ENCODE peak calls at places on chromosome 19, in ten cellular contexts. R is PC-3, F is testis, C is heart left ventricle, Y is AG10803, H is uterus, S is tibial nerve, Q is GM20000, J is RWPE1, W is GM12865. N is an unnamed sample.

GRCh38 chr19:39949026-39949747 is 14.8 kb upstream of the FCGBP start:
- DNase-seq in S (no peak), C (no peak), J (no peak), Y (no peak), F (no peak), H (no peak), Q (no peak), W (no peak), R (no peak), N (no peak)

GRCh38 chr19:41696402-41697197 is 8.5 kb upstream of the CEACAM7 start:
- DNase-seq in C (no peak), H (no peak), R (peak), Q (no peak), W (no peak), Y (no peak), S (no peak), J (no peak), F (no peak), N (no peak)

GRCh38 chr19:28332351-28332750 is 880.6 kb downstream of the UQCRFS1 start:
- DNase-seq in R (no peak), H (no peak), Q (no peak), J (no peak), W (no peak), Y (no peak), C (no peak), F (no peak), S (no peak), N (no peak)

GRCh38 chr19:39671739-39672363 is 16.1 kb downstream of the LGALS16 start:
- DNase-seq in Q (peak), Y (peak), J (peak), S (no peak), F (peak), W (peak), H (no peak), R (peak), C (no peak), N (no peak)

GRCh38 chr19:48844472-48844871 is 8.2 kb upstream of the HSD17B14 start:
- DNase-seq in C (no peak), F (peak), J (peak), Q (no peak), W (no peak), S (no peak), H (no peak), Y (peak), R (peak), N (no peak)

GRCh38 chr19:5498817-5499535 is 43.8 kb downstream of the ZNRF4 start:
- DNase-seq in C (no peak), J (no peak), W (no peak), Q (no peak), H (no peak), Y (no peak), F (no peak), S (no peak), R (no peak), N (no peak)

GRCh38 chr19:34676697-34677385 is at the start of gene SCGB2B2:
- DNase-seq in F (no peak), Y (no peak), R (peak), C (peak), S (peak), H (no peak), W (peak), J (peak), Q (no peak), N (no peak)

GRCh38 chr19:43700368-43701015 is 15.4 kb upstream of the IRGC start:
- DNase-seq in C (peak), F (peak), R (peak), J (no peak), S (peak), H (peak), Y (peak), W (no peak), Q (no peak), N (peak)

GRCh38 chr19:13016628-13017305 is 21.5 kb downstream of the NFIX start:
- DNase-seq in R (peak), J (no peak), H (no peak), W (no peak), Q (peak), S (no peak), Y (no peak), F (no peak), C (no peak), N (no peak)

GRCh38 chr19:53365899-53366493 is 491 bp downstream of the ZNF525 start:
- DNase-seq in Y (peak), J (no peak), S (no peak), F (no peak), W (peak), Q (no peak), H (no peak), C (no peak), R (peak), N (no peak)

GRCh38 chr19:57302020-57302465 is 18.2 kb upstream of the ZNF543 start:
- DNase-seq in R (peak), J (peak), F (no peak), C (peak), Q (no peak), W (no peak), Y (peak), S (no peak), H (no peak), N (no peak)

GRCh38 chr19:18282788-18283141 is 1.3 kb upstream of the JUND start:
- DNase-seq in C (no peak), F (no peak), H (no peak), S (no peak), J (no peak), R (no peak), Y (no peak), Q (no peak), W (peak), N (no peak)

GRCh38 chr19:33796164-33797100 is at the start of gene KCTD15:
- DNase-seq in S (no peak), Q (no peak), R (peak), W (peak), C (peak), Y (peak), H (peak), F (peak), J (no peak), N (no peak)

GRCh38 chr19:8307400-8307964 is 676 bp downstream of the CD320 start:
- DNase-seq in J (no peak), S (peak), H (no peak), F (peak), W (peak), C (no peak), Q (no peak), Y (no peak), R (peak), N (peak)

GRCh38 chr19:20182232-20182785 is 15.3 kb downstream of the ZNF486 start:
- DNase-seq in J (no peak), F (no peak), Y (no peak), C (no peak), S (no peak), R (no peak), W (no peak), Q (no peak), H (no peak), N (no peak)

GRCh38 chr19:45302416-45302815 is 20.3 kb downstream of the CKM start:
- DNase-seq in Q (no peak), C (no peak), W (no peak), S (no peak), H (no peak), J (no peak), F (no peak), Y (no peak), R (no peak), N (no peak)

GRCh38 chr19:15332311-15332996 is at the start of gene BRD4:
- DNase-seq in C (peak), W (peak), Q (peak), R (peak), Y (peak), S (peak), J (peak), H (peak), F (peak), N (no peak)

GRCh38 chr19:50817941-50818858 is 5.4 kb downstream of the KLK1 start:
- DNase-seq in W (peak), J (no peak), Q (peak), H (no peak), Y (no peak), C (peak), F (peak), R (peak), S (no peak), N (no peak)

GRCh38 chr19:42396248-42396541 is 6.1 kb upstream of the CNFN start:
- DNase-seq in Y (no peak), R (no peak), Q (no peak), W (no peak), S (no peak), J (no peak), H (no peak), C (peak), F (no peak), N (no peak)

GRCh38 chr19:35509861-35510625 is 3.4 kb downstream of the DMKN start:
- DNase-seq in Q (peak), J (peak), S (peak), H (peak), Y (peak), C (peak), F (peak), R (peak), W (peak), N (peak)

GRCh38 chr19:2337329-2337707 is 8.8 kb downstream of the SPPL2B start:
- DNase-seq in H (peak), W (no peak), Q (no peak), J (no peak), S (no peak), C (no peak), Y (no peak), R (no peak), F (peak), N (no peak)
- TF ChIP-seq CTCF in H (no peak), W (no peak), Q (no peak), J (no peak), S (no peak), C (no peak), Y (no peak), R (no peak), F (no peak), N (no peak)

GRCh38 chr19:46660008-46660517 is 919 bp downstream of the DACT3 start:
- DNase-seq in S (no peak), H (peak), Y (no peak), C (peak), W (no peak), F (no peak), Q (no peak), J (no peak), R (no peak), N (no peak)
- TF ChIP-seq CTCF in S (no peak), H (no peak), Y (no peak), C (no peak), W (no peak), F (no peak), Q (no peak), J (no peak), R (no peak), N (no peak)

DNA sequence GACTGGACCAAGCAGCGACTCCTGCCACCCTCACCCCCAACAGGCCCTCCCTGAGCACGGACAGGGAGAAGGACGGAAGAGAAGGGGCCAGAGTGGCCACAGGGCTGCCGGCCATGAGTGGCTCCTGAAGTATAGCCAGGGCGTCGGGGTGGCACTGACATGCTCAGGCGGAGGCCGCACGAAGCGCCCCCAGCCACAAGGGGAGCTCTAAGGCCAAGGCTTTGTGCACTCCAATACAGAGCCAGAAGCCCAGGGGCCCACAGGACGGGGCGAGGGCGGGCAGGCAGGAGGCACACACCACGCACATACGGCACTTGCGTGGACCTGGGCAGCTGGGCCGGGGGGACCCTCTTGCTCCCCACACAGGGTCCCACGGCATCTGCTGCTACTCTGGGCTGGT is 52.0 kb downstream of the KLF2 start:
- DNase-seq in H (no peak), Q (no peak), S (no peak), C (no peak), W (peak), R (peak), Y (no peak), F (no peak), J (peak), N (no peak)
- TF ChIP-seq CTCF in H (no peak), Q (peak), S (no peak), C (peak), W (peak), R (peak), Y (peak), F (no peak), J (peak), N (no peak)

GRCh38 chr19:812819-813358 is 8.9 kb downstream of the PLPPR3 start:
- DNase-seq in C (no peak), F (no peak), W (no peak), Y (no peak), J (no peak), S (no peak), R (no peak), Q (no peak), H (no peak), N (no peak)

GRCh38 chr19:811007-811434 is 10.7 kb downstream of the PLPPR3 start:
- DNase-seq in J (no peak), R (no peak), S (no peak), W (no peak), F (no peak), Q (peak), C (no peak), H (no peak), Y (no peak), N (no peak)

GRCh38 chr19:810077-810855 is 11.5 kb downstream of the PLPPR3 start:
- DNase-seq in S (no peak), H (no peak), Q (peak), C (no peak), W (no peak), J (no peak), R (no peak), F (no peak), Y (no peak), N (no peak)

GRCh38 chr19:812049-812816 is 9.5 kb downstream of the PLPPR3 start:
- DNase-seq in W (no peak), C (no peak), H (no peak), S (no peak), J (no peak), F (no peak), Q (peak), R (no peak), Y (no peak), N (no peak)

GRCh38 chr19:811511-812048 is 10.2 kb downstream of the PLPPR3 start:
- DNase-seq in S (no peak), H (no peak), C (no peak), W (no peak), J (no peak), R (no peak), F (no peak), Q (peak), Y (no peak), N (no peak)
- TF ChIP-seq CTCF in S (no peak), H (no peak), C (no peak), W (no peak), J (no peak), R (no peak), F (no peak), Q (no peak), Y (no peak), N (no peak)

GRCh38 chr19:52269338-52270261 is at the start of gene ZNF766:
- DNase-seq in H (peak), F (peak), C (peak), S (peak), Y (peak), J (peak), W (peak), Q (peak), R (peak), N (peak)
- TF ChIP-seq CTCF in H (no peak), F (no peak), C (no peak), S (no peak), Y (no peak), J (no peak), W (no peak), Q (no peak), R (no peak), N (no peak)

N was measured in omental fat pad.